ENCODE peak calls at places on chromosome 15, in five cellular contexts. F, X, U, O and C are unnamed samples. For H3K27me3, the result is how much of the 10 kb centered on the place peaks cover.

GRCh38 chr15:86743283-86743903 is 663.7 kb downstream of the AGBL1 start:
- DNase-seq in F (peak), X (peak), U (no peak), O (peak), C (no peak)

GRCh38 chr15:69045810-69046209 is 31.3 kb downstream of the NOX5 start:
- DNase-seq in F (peak), X (no peak), U (no peak), O (peak), C (peak)

GRCh38 chr15:56524915-56525314 is 60.0 kb upstream of the MNS1 start:
- DNase-seq in F (no peak), X (no peak), U (no peak), O (peak), C (peak)

GRCh38 chr15:35127717-35128116 is 42.6 kb upstream of the NANOGP8 start:
- DNase-seq in F (no peak), X (no peak), U (no peak), O (no peak), C (no peak)

GRCh38 chr15:43912991-43913927 is 86.5 kb downstream of the WDR76 start:
- DNase-seq in F (peak), X (peak), U (peak), O (peak), C (peak)

GRCh38 chr15:56036546-56037067 is 43.2 kb upstream of the NEDD4 start:
- DNase-seq in F (no peak), X (no peak), U (no peak), O (no peak), C (no peak)

GRCh38 chr15:37824717-37825382 is 109.6 kb upstream of the TMCO5A start:
- DNase-seq in F (peak), X (no peak), U (peak), O (peak), C (peak)

GRCh38 chr15:58742022-58742421 is 7.5 kb downstream of the ADAM10 start:
- DNase-seq in F (no peak), X (no peak), U (no peak), O (no peak), C (no peak)

GRCh38 chr15:86300371-86301106 is 220.9 kb downstream of the AGBL1 start:
- DNase-seq in F (peak), X (no peak), U (no peak), O (peak), C (no peak)

GRCh38 chr15:68511073-68511991 is 67.5 kb upstream of the CORO2B start:
- DNase-seq in F (no peak), X (no peak), U (no peak), O (peak), C (peak)

GRCh38 chr15:45199136-45199810 is 11.5 kb upstream of the SHF start:
- DNase-seq in F (peak), X (peak), U (no peak), O (peak), C (no peak)

GRCh38 chr15:100765458-100766224 is 114.0 kb upstream of the ALDH1A3 start:
- DNase-seq in F (no peak), X (no peak), U (peak), O (no peak), C (no peak)

GRCh38 chr15:94674251-94674650 is 442.9 kb downstream of the MCTP2 start:
- DNase-seq in F (no peak), X (no peak), U (peak), O (peak), C (no peak)

GRCh38 chr15:64444836-64445235 is 15.5 kb upstream of the ZNF609 start:
- DNase-seq in F (no peak), X (no peak), U (no peak), O (no peak), C (no peak)
- H3K27ac ChIP-seq in F (peak), X (no peak), U (peak), O (peak), C (peak)

GRCh38 chr15:73844356-73844755 is 29.0 kb upstream of the TBC1D21 start:
- DNase-seq in F (no peak), X (no peak), U (peak), O (peak), C (peak)
- H3K27me3 ChIP-seq in F (half or more), X (under half), U (under half), O (under half), C (under half)

GRCh38 chr15:39788108-39788507 is 5.5 kb upstream of the FSIP1 start:
- DNase-seq in F (no peak), X (no peak), U (no peak), O (peak), C (no peak)

GRCh38 chr15:39785806-39786205 is 3.2 kb upstream of the FSIP1 start:
- DNase-seq in F (peak), X (no peak), U (no peak), O (no peak), C (no peak)

GRCh38 chr15:39787479-39787878 is 4.8 kb upstream of the FSIP1 start:
- DNase-seq in F (no peak), X (no peak), U (no peak), O (no peak), C (no peak)

GRCh38 chr15:39785139-39785538 is 2.5 kb upstream of the FSIP1 start:
- DNase-seq in F (peak), X (no peak), U (no peak), O (no peak), C (no peak)

DNA sequence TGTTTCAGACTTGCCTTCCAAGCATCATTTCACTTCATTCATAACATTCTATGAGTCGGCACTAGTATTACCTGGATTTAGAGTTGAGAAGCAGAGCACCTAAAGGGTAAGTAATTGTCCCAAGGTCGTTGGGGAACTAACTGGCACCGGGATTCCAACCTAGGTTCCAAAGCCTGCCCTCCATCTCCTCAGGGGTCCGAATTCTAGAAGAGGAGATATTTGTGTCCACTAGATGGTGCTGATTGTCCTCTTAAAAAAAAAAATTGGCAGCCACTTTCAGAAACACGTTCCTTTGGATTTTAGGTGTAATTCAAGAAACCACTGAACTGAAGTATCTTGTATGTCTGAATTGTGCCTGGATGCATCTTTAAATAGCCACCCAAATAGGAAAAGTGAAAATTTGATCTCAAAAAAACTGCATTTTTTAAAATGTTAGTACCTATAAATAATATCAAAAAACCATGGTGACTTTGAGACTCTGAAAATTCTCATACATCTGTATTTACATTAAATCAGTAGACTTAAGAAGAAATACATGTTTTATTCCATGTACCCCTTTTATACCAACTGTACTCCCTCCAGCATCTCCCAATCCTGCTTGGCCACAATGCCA is 3.9 kb upstream of the FSIP1 start:
- DNase-seq in F (peak), X (no peak), U (no peak), O (peak), C (no peak)
- TF ChIP-seq CTCF in F (peak), X (peak), U (peak), O (peak), C (peak)

DNA sequence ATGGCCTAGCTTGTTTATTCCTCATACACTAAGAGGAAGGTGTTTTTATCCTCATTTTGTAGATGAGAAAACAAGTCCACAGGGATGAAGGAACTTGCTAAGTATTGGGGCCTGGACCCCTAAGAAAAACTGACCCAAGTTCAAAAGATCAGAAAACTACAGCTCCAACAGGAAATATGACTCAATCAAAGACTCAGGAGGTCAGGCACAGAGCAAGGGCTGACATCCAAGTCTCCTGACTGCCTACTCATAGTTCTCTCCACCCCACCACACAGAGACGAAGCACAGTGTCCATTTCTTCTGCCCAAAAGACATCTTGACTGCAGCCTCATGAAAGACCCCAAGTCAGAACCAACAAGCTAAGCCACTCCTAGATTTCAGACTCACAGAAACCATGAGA is 26.9 kb upstream of the TPM1 start:
- DNase-seq in F (peak), X (peak), U (no peak), O (peak), C (peak)
- H3K27ac ChIP-seq in F (peak), X (peak), U (peak), O (peak), C (peak)

GRCh38 chr15:89490550-89491315 is 5.7 kb downstream of the RHCG start:
- DNase-seq in F (no peak), X (no peak), U (peak), O (no peak), C (no peak)
- H3K27me3 ChIP-seq in F (under half), X (half or more), U (under half), O (under half), C (under half)

DNA sequence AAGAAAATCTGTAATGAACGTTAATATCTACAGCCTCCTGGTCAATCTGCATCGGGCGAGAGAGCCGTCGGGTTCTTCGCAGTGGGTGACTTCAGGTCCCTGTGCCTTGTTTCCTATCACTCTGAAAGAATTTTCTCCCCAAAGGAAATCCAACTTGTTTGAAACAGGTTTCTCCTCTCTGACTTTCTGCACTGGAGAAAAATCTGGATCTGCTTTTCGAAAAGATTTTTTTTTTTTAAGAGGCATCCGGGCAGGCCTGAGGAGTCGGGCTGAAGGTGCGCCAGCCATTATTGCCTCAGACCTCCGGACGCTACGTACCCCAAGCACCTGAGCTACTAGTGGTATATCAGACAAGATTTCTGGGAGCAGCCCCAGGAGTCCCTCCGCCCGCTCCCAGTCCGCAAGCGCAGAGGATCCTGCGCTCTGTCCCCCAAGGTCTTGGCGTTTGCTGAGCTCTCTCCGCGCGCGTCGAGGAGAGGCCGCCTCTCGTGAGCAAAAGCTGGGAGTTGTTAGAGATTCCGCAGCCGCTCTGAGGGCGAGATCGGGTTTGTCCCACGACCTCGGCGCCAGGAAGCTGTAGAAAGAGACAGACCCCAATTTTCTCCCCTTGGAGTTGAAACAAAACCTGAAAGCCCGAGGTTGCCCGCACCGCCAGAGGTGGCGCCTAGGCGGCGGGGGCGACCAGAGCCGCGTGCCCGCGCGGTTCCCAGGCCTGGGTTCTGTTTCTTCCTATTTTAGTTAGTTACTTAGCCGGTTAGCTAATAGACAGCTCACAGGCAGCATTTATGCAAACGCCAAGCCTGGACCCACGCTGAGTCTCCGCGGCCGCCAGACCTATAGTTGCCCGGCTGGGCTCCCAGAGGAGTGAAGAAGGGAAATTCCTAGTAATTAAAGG is 72.4 kb upstream of the POLG start:
- DNase-seq in F (no peak), X (no peak), U (no peak), O (no peak), C (no peak)
- TF ChIP-seq CTCF in F (no peak), X (no peak), U (peak), O (no peak), C (peak)

GRCh38 chr15:88915354-88915753 is 2.2 kb upstream of the MFGE8 start:
- DNase-seq in F (no peak), X (no peak), U (no peak), O (no peak), C (no peak)

GRCh38 chr15:88918738-88919137 is 5.6 kb upstream of the MFGE8 start:
- DNase-seq in F (peak), X (peak), U (peak), O (peak), C (peak)

GRCh38 chr15:88913850-88914169 is 631 bp upstream of the MFGE8 start:
- DNase-seq in F (no peak), X (no peak), U (no peak), O (no peak), C (no peak)

GRCh38 chr15:88920186-88920891 is 7.2 kb upstream of the MFGE8 start:
- DNase-seq in F (peak), X (no peak), U (no peak), O (peak), C (peak)

GRCh38 chr15:88917764-88918163 is 4.6 kb upstream of the MFGE8 start:
- DNase-seq in F (peak), X (no peak), U (no peak), O (no peak), C (no peak)
- H3K27ac ChIP-seq in F (no peak), X (no peak), U (peak), O (no peak), C (no peak)

GRCh38 chr15:89378699-89379422 is 44.2 kb upstream of the POLG start:
- DNase-seq in F (no peak), X (no peak), U (no peak), O (no peak), C (no peak)
- H3K27me3 ChIP-seq in F (under half), X (half or more), U (under half), O (half or more), C (half or more)

GRCh38 chr15:65087411-65087810 is 10.9 kb downstream of the KBTBD13 start:
- DNase-seq in F (no peak), X (no peak), U (no peak), O (no peak), C (no peak)

GRCh38 chr15:65085207-65085753 is 8.7 kb downstream of the KBTBD13 start:
- DNase-seq in F (no peak), X (no peak), U (peak), O (no peak), C (no peak)

GRCh38 chr15:65085990-65086679 is 9.6 kb downstream of the KBTBD13 start:
- DNase-seq in F (peak), X (no peak), U (no peak), O (no peak), C (peak)

GRCh38 chr15:65087873-65088642 is 11.5 kb downstream of the KBTBD13 start:
- DNase-seq in F (no peak), X (peak), U (peak), O (no peak), C (no peak)

DNA sequence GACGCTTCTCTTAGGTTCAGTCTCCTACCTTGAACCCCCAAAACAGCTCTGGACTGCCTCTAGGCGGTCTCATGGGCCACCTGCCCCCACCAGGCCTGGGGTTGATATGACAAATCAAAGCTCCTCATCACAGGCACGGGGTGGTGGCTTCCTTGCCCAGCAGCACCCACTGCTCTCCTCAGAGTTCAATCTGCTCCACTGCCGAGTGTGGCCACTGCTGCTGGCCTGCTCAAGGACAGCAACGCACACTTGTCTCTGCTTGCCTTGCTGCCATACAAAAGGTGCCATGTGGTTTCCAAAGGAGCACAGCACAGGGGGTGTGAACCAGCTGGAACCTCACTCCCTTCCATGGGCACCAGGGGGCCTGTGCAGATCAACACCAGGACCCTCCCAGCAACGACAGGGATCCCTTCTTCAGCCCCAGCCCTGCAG is 10.2 kb downstream of the KBTBD13 start:
- DNase-seq in F (no peak), X (no peak), U (peak), O (no peak), C (peak)
- TF ChIP-seq CTCF in F (peak), X (no peak), U (peak), O (peak), C (peak)

GRCh38 chr15:74696398-74696729 is 540 bp upstream of the EDC3 start:
- DNase-seq in F (no peak), X (no peak), U (no peak), O (no peak), C (no peak)
- H3K27ac ChIP-seq in F (peak), X (peak), U (peak), O (peak), C (peak)